ENCODE peak calls at places on chromosome 16, in seven cellular contexts. C, E, J, N, W, K and M are unnamed samples.

GRCh38 chr16:63527404-63527803 is 1491.2 kb upstream of the CDH8 start:
- DNase-seq in C (no peak), K (no peak), W (no peak), E (no peak), J (no peak), N (no peak), M (no peak)

GRCh38 chr16:3101018-3101840 is 2.1 kb upstream of the ZSCAN10 start:
- DNase-seq in W (peak; percentile 65), K (no peak), C (no peak), J (no peak), N (no peak), E (peak; percentile 84), M (peak; percentile 51)

GRCh38 chr16:78836802-78837489 is 737.5 kb downstream of the WWOX start:
- DNase-seq in C (no peak), J (no peak), N (no peak), K (no peak), W (no peak), E (no peak), M (no peak)

GRCh38 chr16:73057369-73058210 is 9.7 kb upstream of the ZFHX3 start:
- DNase-seq in E (peak; percentile 56), J (peak; percentile 45), W (no peak), K (no peak), C (peak; percentile 66), N (peak; percentile 54), M (no peak)

GRCh38 chr16:84603115-84603816 is 14.6 kb downstream of the COTL1 start:
- DNase-seq in C (peak; percentile 69), E (no peak), N (peak; percentile 94), J (peak; percentile 84), W (peak; percentile 85), K (no peak), M (peak; percentile 55)

GRCh38 chr16:83420206-83420760 is 387.5 kb upstream of the HSBP1 start:
- DNase-seq in N (no peak), C (no peak), E (peak; percentile 17), K (no peak), W (no peak), J (no peak), M (no peak)

GRCh38 chr16:31093132-31093703 is 1.4 kb downstream of the VKORC1 start:
- DNase-seq in E (peak; percentile 59), K (no peak), C (no peak), W (peak; percentile 31), J (no peak), N (no peak), M (no peak)

GRCh38 chr16:57863434-57864160 is 61.3 kb upstream of the KIFC3 start:
- DNase-seq in K (no peak), N (peak; percentile 74), W (peak; percentile 86), E (no peak), C (peak; percentile 61), J (peak; percentile 41), M (peak; percentile 71)

GRCh38 chr16:53029971-53030370 is 22.7 kb downstream of the CHD9NB start:
- DNase-seq in K (no peak), N (no peak), C (no peak), W (no peak), J (no peak), E (no peak), M (no peak)

GRCh38 chr16:47141773-47142468 is 1.8 kb downstream of the NETO2 start:
- DNase-seq in C (peak; percentile 77), K (peak; percentile 79), N (peak; percentile 87), W (peak; percentile 92), J (peak; percentile 77), E (peak; percentile 88), M (peak; percentile 89)

GRCh38 chr16:2196981-2197511 is 641 bp upstream of the CASKIN1 start:
- DNase-seq in K (no peak), J (no peak), N (no peak), W (no peak), E (no peak), C (no peak), M (no peak)

GRCh38 chr16:23104032-23104955 is 45.0 kb downstream of the USP31 start:
- DNase-seq in C (no peak), E (no peak), J (no peak), K (no peak), N (no peak), W (peak; percentile 25), M (peak; percentile 26)

GRCh38 chr16:88382491-88383400 is at the start of gene ZNF469:
- DNase-seq in N (no peak), E (no peak), K (no peak), C (peak; percentile 62), J (no peak), W (peak; percentile 34), M (no peak)

GRCh38 chr16:12120331-12120981 is 143.9 kb downstream of the SNX29 start:
- DNase-seq in K (no peak), W (no peak), J (no peak), C (no peak), E (no peak), N (peak; percentile 65), M (no peak)

GRCh38 chr16:78962457-78962929 is 638.0 kb downstream of the MAF start:
- DNase-seq in W (no peak), E (peak; percentile 28), N (no peak), K (no peak), C (no peak), J (no peak), M (no peak)

GRCh38 chr16:5633845-5634440 is 536.3 kb upstream of the EEF2KMT start:
- DNase-seq in K (no peak), E (peak; percentile 55), W (peak; percentile 51), J (no peak), C (no peak), N (no peak), M (no peak)

GRCh38 chr16:61900482-61900881 is 135.8 kb downstream of the CDH8 start:
- DNase-seq in K (no peak), E (no peak), W (peak; percentile 1), N (no peak), C (no peak), J (no peak), M (no peak)

GRCh38 chr16:22424161-22424937 is 49.9 kb upstream of the CDR2 start:
- DNase-seq in J (peak; percentile 25), E (no peak), W (no peak), K (no peak), C (peak; percentile 76), N (peak; percentile 94), M (peak; percentile 12)

GRCh38 chr16:89013111-89013510 is 36.1 kb upstream of the CBFA2T3 start:
- DNase-seq in K (no peak), E (no peak), N (no peak), C (no peak), J (no peak), W (no peak), M (no peak)

GRCh38 chr16:85651822-85652430 is 36.8 kb downstream of the GINS2 start:
- DNase-seq in W (peak; percentile 61), C (peak; percentile 71), K (no peak), N (peak; percentile 58), E (no peak), J (peak; percentile 15), M (no peak)

GRCh38 chr16:80114699-80115098 is 426.1 kb upstream of the DYNLRB2 start:
- DNase-seq in N (no peak), E (no peak), K (no peak), C (no peak), J (no peak), W (no peak), M (no peak)

GRCh38 chr16:88384222-88385111 is 1.7 kb downstream of the ZNF469 start:
- DNase-seq in E (no peak), J (no peak), W (peak; percentile 30), K (no peak), N (no peak), C (peak; percentile 21), M (no peak)

GRCh38 chr16:20897897-20898296 is 2.3 kb downstream of the DCUN1D3 start:
- DNase-seq in K (no peak), N (no peak), C (no peak), W (no peak), J (no peak), E (no peak), M (no peak)

GRCh38 chr16:82580293-82580900 is 46.4 kb upstream of the CDH13 start:
- DNase-seq in W (peak; percentile 10), K (no peak), C (no peak), N (no peak), E (peak; percentile 7), J (no peak), M (no peak)

GRCh38 chr16:24995469-24995868 is 19.7 kb downstream of the ARHGAP17 start:
- DNase-seq in E (no peak), N (no peak), K (no peak), W (peak; percentile 34), C (no peak), J (no peak), M (no peak)
- TF ChIP-seq CTCF in E (peak; percentile 29), N (no peak), K (no peak), W (no peak), C (no peak), J (no peak), M (no peak)

DNA sequence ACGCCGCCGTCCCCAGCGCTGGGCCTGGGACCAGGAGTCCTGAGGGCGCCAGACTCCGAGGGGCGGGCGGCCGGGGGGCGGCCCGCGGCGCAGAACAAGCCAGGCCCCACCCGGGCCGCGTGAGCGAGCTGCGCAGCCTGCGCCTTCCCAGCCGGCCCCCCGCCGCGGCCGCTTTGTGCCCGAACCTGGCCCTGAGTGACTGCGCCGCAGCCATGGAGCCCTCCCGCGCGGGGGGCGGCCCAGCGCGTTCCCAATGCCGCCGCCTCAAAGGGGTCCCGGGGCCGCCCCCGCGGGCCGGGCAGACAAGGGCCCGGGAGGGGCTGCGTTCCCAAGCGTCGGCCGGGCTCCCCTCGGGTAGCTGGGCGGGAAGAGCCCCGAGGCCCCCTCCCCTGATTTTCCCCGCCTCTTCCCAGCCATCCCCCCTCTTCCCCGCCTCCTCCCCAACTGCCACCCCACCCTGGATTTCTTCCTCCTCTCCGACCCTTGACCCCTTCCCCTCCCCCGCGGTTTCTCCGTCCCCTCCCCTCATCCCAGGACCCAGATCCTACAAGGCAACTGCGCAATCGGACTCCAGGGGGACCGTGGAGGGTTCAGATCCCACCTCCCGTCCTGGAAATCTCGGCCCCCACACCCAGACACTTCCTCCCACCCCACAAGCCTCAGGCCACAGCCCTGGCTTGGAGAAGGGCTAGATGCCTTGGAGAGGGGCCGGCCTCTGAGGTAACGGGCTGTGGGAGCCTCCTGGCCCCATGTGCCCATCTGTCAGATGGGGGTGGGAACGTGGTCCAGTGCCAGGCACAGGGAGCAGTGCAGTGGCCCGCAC is 17.1 kb downstream of the ZNF423 start:
- DNase-seq in W (no peak), K (no peak), J (peak; percentile 27), N (no peak), C (peak; percentile 65), E (no peak), M (peak; percentile 57)
- H3K4me3 ChIP-seq in W (no peak overlapping the region), K (peak overlapping the region; percentile 66), J (peak overlapping the region; percentile 50), N (no peak overlapping the region), C (peak overlapping the region; percentile 25), E (no peak overlapping the region), M (no peak overlapping the region)

GRCh38 chr16:70432800-70433455 is 6.0 kb downstream of the ST3GAL2 start:
- DNase-seq in K (no peak), J (peak; percentile 35), W (no peak), E (peak; percentile 89), N (no peak), C (no peak), M (no peak)
- H3K4me1 ChIP-seq in K (peaks cover 37% of the 10 kb centered on the region), J (peaks cover 100% of the 10 kb centered on the region), W (peaks cover 85% of the 10 kb centered on the region), E (peaks cover 85% of the 10 kb centered on the region), N (peaks cover 28% of the 10 kb centered on the region), C (peaks cover 45% of the 10 kb centered on the region), M (peaks cover 51% of the 10 kb centered on the region)

GRCh38 chr16:56090076-56090475 is 101.2 kb upstream of the GNAO1 start:
- DNase-seq in C (no peak), K (no peak), N (no peak), E (no peak), J (no peak), W (no peak), M (no peak)

GRCh38 chr16:56093055-56093454 is 98.2 kb upstream of the GNAO1 start:
- DNase-seq in E (no peak), K (no peak), J (no peak), W (no peak), N (no peak), C (no peak), M (no peak)

GRCh38 chr16:56087636-56088035 is 103.7 kb upstream of the GNAO1 start:
- DNase-seq in W (no peak), J (no peak), E (no peak), K (no peak), N (no peak), C (no peak), M (no peak)
- TF ChIP-seq CTCF in W (no peak), J (no peak), E (no peak), K (no peak), N (no peak), C (no peak), M (no peak)